ENCODE peak calls at places on chromosomes 13 and 19, in five cellular contexts. J is mesendoderm, T is H9, N is IMR-90, P is H1. L is an unnamed sample. For H3K4me1, the result is how much of the 10 kb centered on the place peaks cover.

GRCh38 chr19:46787331-46788100 is 878 bp downstream of the SLC1A5 start:
- DNase-seq in J (peak), T (peak), N (peak), P (peak), L (peak)

GRCh38 chr13:78176880-78177279 is 258.2 kb upstream of the EDNRB start:
- DNase-seq in J (no peak), T (no peak), N (no peak), P (no peak), L (no peak)

GRCh38 chr19:50803633-50804419 is 13.6 kb downstream of the ACP4 start:
- DNase-seq in J (no peak), T (no peak), N (no peak), P (no peak), L (no peak)

GRCh38 chr13:41568990-41569387 is 111.6 kb downstream of the RGCC start:
- DNase-seq in J (no peak), T (no peak), N (peak), P (no peak), L (no peak)

GRCh38 chr13:48072787-48073186 is 22.1 kb downstream of the MED4 start:
- DNase-seq in J (no peak), T (no peak), N (no peak), P (no peak), L (no peak)

GRCh38 chr13:94065741-94066140 is 413.7 kb downstream of the DCT start:
- DNase-seq in J (no peak), T (no peak), N (peak), P (no peak), L (no peak)

GRCh38 chr19:18425515-18426415 is 6.6 kb downstream of the SSBP4 start:
- DNase-seq in J (no peak), T (no peak), N (peak), P (no peak), L (no peak)

GRCh38 chr19:11194173-11194572 is 3.2 kb downstream of the KANK2 start:
- DNase-seq in J (no peak), T (no peak), N (no peak), P (no peak), L (no peak)

GRCh38 chr13:47829684-47830083 is 171.4 kb downstream of the SUCLA2 start:
- DNase-seq in J (no peak), T (no peak), N (peak), P (no peak), L (no peak)

GRCh38 chr19:28497137-28497536 is 715.8 kb downstream of the UQCRFS1 start:
- DNase-seq in J (no peak), T (no peak), N (no peak), P (no peak), L (no peak)

GRCh38 chr19:33509774-33510173 is 11.8 kb downstream of the PEPD start:
- DNase-seq in J (no peak), T (no peak), N (no peak), P (no peak), L (no peak)

GRCh38 chr13:30142502-30143211 is 164.7 kb downstream of the KATNAL1 start:
- DNase-seq in J (peak), T (peak), N (peak), P (no peak), L (no peak)

GRCh38 chr13:30140973-30141372 is 166.4 kb downstream of the KATNAL1 start:
- DNase-seq in J (no peak), T (no peak), N (no peak), P (no peak), L (no peak)

GRCh38 chr13:30141773-30142501 is 165.4 kb downstream of the KATNAL1 start:
- DNase-seq in J (no peak), T (no peak), N (no peak), P (no peak), L (no peak)

GRCh38 chr13:30145709-30146367 is 161.5 kb downstream of the KATNAL1 start:
- DNase-seq in J (no peak), T (no peak), N (no peak), P (no peak), L (no peak)

DNA sequence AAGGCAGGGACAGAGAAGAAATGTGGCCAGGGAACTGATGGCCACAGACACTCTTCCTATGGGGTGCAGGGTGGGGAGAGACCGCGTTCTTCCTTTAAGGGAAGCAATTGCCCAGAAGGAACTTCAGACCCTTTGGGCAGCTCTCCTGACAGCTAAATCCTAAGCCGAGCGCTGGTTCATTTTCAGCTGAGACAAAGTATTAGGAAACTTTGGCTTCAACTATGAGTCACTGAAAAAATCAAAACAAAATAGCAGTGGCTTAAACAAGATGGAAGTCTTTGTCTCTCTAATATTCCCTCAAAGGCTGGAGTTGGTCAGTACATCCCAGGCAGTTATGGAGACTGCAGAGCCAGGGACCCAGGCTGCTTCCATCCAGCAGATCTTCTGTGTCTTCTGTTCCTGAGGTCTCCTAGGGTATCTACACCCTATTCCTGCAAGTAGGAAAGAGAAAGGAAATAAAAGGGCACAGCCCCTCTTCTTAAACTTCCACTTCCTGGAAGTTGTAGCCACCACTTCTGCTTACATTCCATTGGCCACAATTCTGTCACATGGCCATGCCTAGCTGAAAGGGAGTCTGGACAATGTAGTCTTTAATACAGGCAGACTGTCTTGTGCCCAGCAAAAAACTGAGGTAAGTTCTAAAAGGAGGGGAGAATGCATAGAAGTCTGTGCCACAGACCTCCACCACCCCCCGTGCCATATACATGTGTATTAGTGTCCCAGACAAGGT is 163.5 kb downstream of the KATNAL1 start:
- DNase-seq in J (no peak), T (no peak), N (peak), P (no peak), L (no peak)
- H2BK120ac ChIP-seq in J (no peak), T (no peak), N (peak), P (no peak), L (no peak)

GRCh38 chr19:13152356-13152853 is 2.2 kb downstream of the IER2 start:
- DNase-seq in J (peak), T (no peak), N (no peak), P (no peak), L (no peak)
- H3K4me1 ChIP-seq in J (under half), T (under half), N (under half), P (under half), L (under half)

GRCh38 chr19:42324655-42325307 is 654 bp upstream of the MEGF8 start:
- DNase-seq in J (no peak), T (no peak), N (no peak), P (peak), L (no peak)

GRCh38 chr19:42325308-42325895 is at the start of gene MEGF8:
- DNase-seq in J (peak), T (peak), N (peak), P (peak), L (peak)

GRCh38 chr19:42326969-42327368 is 1.5 kb downstream of the MEGF8 start:
- DNase-seq in J (no peak), T (no peak), N (no peak), P (no peak), L (no peak)

GRCh38 chr19:42327381-42327780 is 1.9 kb downstream of the MEGF8 start:
- DNase-seq in J (no peak), T (no peak), N (no peak), P (no peak), L (no peak)

GRCh38 chr19:42325896-42326771 is 699 bp downstream of the MEGF8 start:
- DNase-seq in J (peak), T (peak), N (no peak), P (no peak), L (no peak)
- H2BK120ac ChIP-seq in J (no peak), T (no peak), N (no peak), P (no peak), L (no peak)

DNA sequence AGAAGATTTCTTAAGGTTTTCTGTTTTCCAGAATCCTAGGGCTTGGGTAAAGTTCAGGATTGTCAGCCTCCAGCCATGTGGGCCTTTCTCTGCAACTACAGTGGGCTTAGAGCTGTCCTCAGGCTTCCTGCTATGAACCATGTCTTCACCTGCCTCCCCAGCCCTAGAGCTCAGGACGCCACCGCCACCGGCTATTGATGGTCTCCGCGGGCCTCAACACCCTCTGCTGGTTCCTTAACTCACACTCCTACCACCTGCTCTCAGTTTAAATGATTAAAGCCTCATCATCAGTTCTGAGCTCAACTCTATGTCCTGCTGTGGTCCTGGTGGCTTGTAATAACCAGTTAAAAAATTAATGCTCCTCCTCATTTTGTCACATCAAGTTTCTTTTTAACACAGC is 221.0 kb downstream of the EFNB2 start:
- DNase-seq in J (peak), T (no peak), N (no peak), P (no peak), L (no peak)
- H3K4me1 ChIP-seq in J (under half), T (under half), N (under half), P (under half), L (under half)

L was measured in neuronal stem cell.